ENCODE peak calls at places on chromosomes 12 and 14, in five cellular contexts. C is choroid plexus epithelial cell, D is HL-60, V is foreskin fibroblast, B is A549. R is an unnamed sample.

GRCh38 chr12:47188576-47189441 is 109.0 kb upstream of the AMIGO2 start:
- DNase-seq in B (no peak), C (peak), D (no peak), V (peak), R (no peak)

GRCh38 chr14:89681086-89682018 is 264.3 kb upstream of the FOXN3 start:
- DNase-seq in C (no peak), B (no peak), D (peak), V (no peak), R (no peak)

GRCh38 chr12:18578191-18578590 is 159.6 kb downstream of the PLCZ1 start:
- DNase-seq in B (no peak), V (peak), C (peak), D (no peak), R (no peak)

GRCh38 chr14:104035300-104035699 is 50.2 kb upstream of the ASPG start:
- DNase-seq in V (no peak), C (no peak), D (no peak), B (no peak), R (no peak)

GRCh38 chr14:104505085-104506074 is 74.2 kb upstream of the C14orf180 start:
- DNase-seq in V (no peak), D (no peak), B (no peak), C (no peak), R (no peak)

GRCh38 chr12:56631790-56632700 is 1.9 kb upstream of the BAZ2A start:
- DNase-seq in C (peak), D (no peak), B (peak), V (peak), R (no peak)

GRCh38 chr12:92466391-92467305 is 236.1 kb upstream of the PLEKHG7 start:
- DNase-seq in B (no peak), V (no peak), D (no peak), C (no peak), R (no peak)

GRCh38 chr12:93624595-93625294 is 52.3 kb downstream of the SOCS2 start:
- DNase-seq in C (peak), B (peak), D (no peak), V (peak), R (no peak)

GRCh38 chr12:12128665-12129064 is 57.9 kb downstream of the BCL2L14 start:
- DNase-seq in V (no peak), B (no peak), D (no peak), C (no peak), R (no peak)

DNA sequence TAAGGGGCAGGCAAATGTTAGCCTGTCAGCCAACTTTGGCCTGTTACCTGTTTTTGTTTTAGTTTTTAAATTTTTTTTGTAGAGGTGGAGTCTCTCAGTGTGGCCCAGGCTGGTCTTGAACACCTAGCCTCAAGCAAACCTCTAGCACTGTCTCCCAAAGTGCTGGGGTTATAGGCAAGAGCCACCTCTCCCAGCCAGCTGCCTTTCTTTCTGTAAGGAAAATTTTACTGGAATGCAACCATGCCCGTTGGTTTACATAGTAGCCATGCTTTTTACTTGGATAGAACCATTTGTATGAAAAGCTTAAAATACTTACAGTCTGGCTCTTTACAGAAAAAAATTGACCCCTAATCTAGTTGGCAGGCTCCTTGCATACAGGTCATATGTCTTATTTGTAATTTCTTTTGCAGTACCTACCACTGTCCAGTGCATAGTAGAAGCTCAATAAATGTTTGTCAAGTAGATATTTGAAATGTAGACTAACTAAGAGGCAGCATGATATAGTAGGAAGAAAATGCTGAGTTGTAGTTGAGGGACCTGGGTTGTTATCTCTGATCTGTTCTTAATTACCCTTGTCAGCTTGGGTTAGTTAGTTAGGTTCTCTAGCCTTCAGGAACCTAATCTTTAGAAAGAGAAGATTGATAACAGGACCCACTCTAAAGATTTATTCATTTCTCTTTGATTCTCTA is 4.7 kb downstream of the MDM2 start:
- DNase-seq in V (no peak), B (no peak), D (no peak), C (no peak), R (no peak)
- H3K4me3 ChIP-seq in V (peak), B (peak), D (no peak), C (peak), R (no peak)

DNA sequence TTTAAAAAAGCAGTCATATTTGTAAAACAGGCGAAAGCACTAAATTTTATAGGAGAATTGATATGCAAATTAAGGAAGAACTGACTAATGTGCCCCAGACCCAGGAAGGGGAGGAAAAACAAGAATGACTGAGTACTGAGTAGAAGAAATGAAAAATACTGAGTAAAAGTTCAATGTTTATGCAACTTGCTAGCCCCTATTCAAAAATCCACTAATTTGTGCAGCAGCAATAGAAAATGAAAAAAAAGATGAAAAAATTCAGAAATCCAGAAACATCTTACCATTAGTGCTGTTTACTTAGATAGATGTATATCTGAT is 6.1 kb downstream of the CHD8 start:
- DNase-seq in V (no peak), C (no peak), D (no peak), B (no peak), R (no peak)
- H3K4me3 ChIP-seq in V (no peak), C (no peak), D (no peak), B (no peak), R (no peak)

GRCh38 chr12:40011775-40012129 is 94.1 kb downstream of the SLC2A13 start:
- DNase-seq in V (no peak), B (no peak), D (no peak), C (no peak), R (no peak)
- H3K4me3 ChIP-seq in V (no peak), B (no peak), D (peak), C (no peak), R (no peak)

GRCh38 chr12:6723607-6724408 is at the start of gene COPS7A:
- DNase-seq in V (peak), D (peak), B (peak), C (peak), R (peak)

GRCh38 chr12:6724409-6724797 is 557 bp downstream of the COPS7A start:
- DNase-seq in C (no peak), B (no peak), V (peak), D (peak), R (no peak)

GRCh38 chr12:6725350-6725749 is 1.5 kb downstream of the COPS7A start:
- DNase-seq in C (no peak), V (no peak), D (no peak), B (no peak), R (no peak)

GRCh38 chr12:6716874-6717437 is 6.9 kb upstream of the COPS7A start:
- DNase-seq in B (no peak), C (no peak), V (no peak), D (no peak), R (no peak)

GRCh38 chr12:6722863-6723262 is 983 bp upstream of the COPS7A start:
- DNase-seq in B (no peak), V (no peak), C (no peak), D (no peak), R (no peak)
- H3K4me3 ChIP-seq in B (peak), V (no peak), C (no peak), D (no peak), R (peak)

GRCh38 chr12:54030442-54030801 is 2.2 kb downstream of the HOXC6 start:
- DNase-seq in D (no peak), B (no peak), V (no peak), C (no peak), R (no peak)
- H3K4me3 ChIP-seq in D (no peak), B (no peak), V (no peak), C (no peak), R (no peak)

GRCh38 chr12:51889216-51890134 is 1.6 kb downstream of the ANKRD33 start:
- DNase-seq in B (no peak), D (no peak), V (peak), C (no peak), R (no peak)

GRCh38 chr12:51888316-51889215 is 663 bp downstream of the ANKRD33 start:
- DNase-seq in D (no peak), B (no peak), V (no peak), C (no peak), R (no peak)

GRCh38 chr12:51886021-51886710 is 1.7 kb upstream of the ANKRD33 start:
- DNase-seq in V (peak), C (peak), B (peak), D (peak), R (no peak)

GRCh38 chr12:51890135-51890464 is 2.2 kb downstream of the ANKRD33 start:
- DNase-seq in D (no peak), B (no peak), C (no peak), V (no peak), R (no peak)

GRCh38 chr12:51887476-51888315 is at the start of gene ANKRD33:
- DNase-seq in V (peak), C (peak), B (no peak), D (no peak), R (no peak)
- H3K4me3 ChIP-seq in V (no peak), C (peak), B (no peak), D (no peak), R (no peak)

DNA sequence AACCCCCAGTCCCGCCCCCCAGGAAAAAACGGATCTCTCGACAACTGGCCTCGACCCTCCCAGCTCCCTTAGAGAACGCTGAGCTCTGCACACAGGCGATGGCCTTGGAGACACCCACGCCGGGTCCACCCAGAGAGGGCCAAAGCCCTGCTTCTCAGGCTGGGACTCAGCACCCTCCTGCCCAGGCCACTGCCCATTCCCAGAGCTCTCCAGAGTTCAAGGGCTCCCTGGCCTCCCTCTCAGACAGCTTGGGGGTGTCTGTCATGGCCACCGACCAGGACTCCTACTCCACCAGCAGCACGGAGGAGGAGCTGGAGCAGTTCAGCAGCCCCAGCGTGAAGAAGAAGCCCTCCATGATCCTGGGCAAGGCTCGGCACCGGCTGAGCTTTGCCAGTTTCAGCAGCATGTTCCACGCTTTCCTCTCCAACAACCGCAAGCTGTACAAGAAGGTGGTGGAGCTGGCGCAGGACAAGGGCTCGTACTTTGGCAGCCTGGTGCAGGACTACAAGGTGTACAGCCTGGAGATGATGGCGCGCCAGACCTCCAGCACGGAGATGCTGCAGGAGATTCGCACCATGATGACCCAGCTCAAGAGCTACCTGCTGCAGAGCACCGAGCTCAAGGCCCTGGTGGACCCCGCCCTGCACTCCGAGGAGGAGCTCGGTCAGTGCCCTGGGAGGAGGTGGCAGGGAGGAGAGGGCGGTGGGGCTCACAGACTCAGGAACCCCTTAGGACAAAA is 95.8 kb downstream of the LGMN start:
- DNase-seq in C (no peak), D (no peak), B (no peak), V (no peak), R (no peak)
- H3K4me3 ChIP-seq in C (no peak), D (peak), B (no peak), V (no peak), R (no peak)

GRCh38 chr12:7934153-7934552 is 1.8 kb downstream of the SLC2A3 start:
- DNase-seq in D (no peak), V (no peak), B (no peak), C (peak), R (no peak)

GRCh38 chr12:7934560-7935463 is 1.2 kb downstream of the SLC2A3 start:
- DNase-seq in D (no peak), B (no peak), V (no peak), C (peak), R (no peak)

GRCh38 chr12:7935773-7936581 is at the start of gene SLC2A3:
- DNase-seq in D (peak), C (peak), V (peak), B (peak), R (no peak)

GRCh38 chr12:7935464-7935772 is 569 bp downstream of the SLC2A3 start:
- DNase-seq in C (no peak), B (no peak), V (peak), D (no peak), R (no peak)

GRCh38 chr12:7933255-7933726 is 2.7 kb downstream of the SLC2A3 start:
- DNase-seq in C (peak), B (peak), D (peak), V (peak), R (peak)
- H3K4me3 ChIP-seq in C (peak), B (peak), D (peak), V (peak), R (no peak)

DNA sequence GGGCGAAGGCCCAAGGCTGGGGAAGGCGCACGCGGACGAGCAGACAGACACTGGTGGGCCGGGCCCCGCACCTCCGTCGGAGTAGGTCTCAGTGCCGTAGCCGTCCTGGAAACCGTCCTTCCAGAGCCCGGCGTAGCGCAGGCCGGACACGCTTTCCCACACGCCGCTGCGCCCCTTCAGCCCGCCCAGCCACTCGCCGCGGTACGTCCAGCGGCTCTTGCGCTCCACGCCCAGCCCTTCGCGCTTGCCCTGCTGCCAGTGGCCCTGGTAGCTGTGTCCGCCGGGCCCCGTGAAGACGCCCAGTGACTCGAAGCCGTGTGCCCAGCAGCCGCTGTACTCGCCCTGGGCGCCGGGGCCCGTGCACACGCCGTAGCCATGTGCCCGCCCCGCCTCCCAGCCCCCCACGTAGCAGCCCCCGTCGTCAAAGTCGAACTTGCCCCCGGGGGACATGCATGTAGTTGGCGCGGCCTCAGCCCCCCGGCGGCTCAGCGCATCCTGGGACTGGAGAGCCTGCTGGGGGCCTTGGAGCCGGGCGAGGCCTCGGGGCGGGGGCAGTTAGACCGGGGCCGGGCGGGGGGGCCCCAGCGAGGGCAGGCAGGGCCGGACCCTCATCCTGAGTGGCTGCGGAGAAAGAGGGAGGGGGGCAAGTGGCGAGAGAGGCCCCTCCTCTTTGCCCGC is 1.4 kb downstream of the JPH4 start:
- DNase-seq in D (no peak), B (no peak), V (peak), C (no peak), R (no peak)
- H3K4me3 ChIP-seq in D (no peak), B (no peak), V (no peak), C (no peak), R (no peak)

R was measured in LNCaP clone FGC.